ENCODE peak calls at places on chromosomes 5 and 9, in five cellular contexts. Q, O, Z, T and C are unnamed samples.

GRCh38 chr9:114484854-114485443 is 20.3 kb downstream of the WHRN start:
- DNase-seq in Z (no peak), Q (no peak), T (no peak), O (peak; percentile 90), C (peak; percentile 92)

GRCh38 chr5:76544268-76544926 is 78.8 kb downstream of the F2RL2 start:
- DNase-seq in O (peak; percentile 14), Q (no peak), Z (no peak), T (no peak), C (peak; percentile 3)

GRCh38 chr5:54867310-54867944 is 118.0 kb downstream of the ESM1 start:
- DNase-seq in T (peak; percentile 17), Z (no peak), Q (peak; percentile 57), O (peak; percentile 35), C (peak; percentile 57)

GRCh38 chr9:113963017-113963620 is 87.0 kb downstream of the ZNF618 start:
- DNase-seq in Z (peak; percentile 31), O (peak; percentile 30), T (no peak), Q (no peak), C (peak; percentile 62)

GRCh38 chr9:126164796-126165525 is 161.7 kb upstream of the MVB12B start:
- DNase-seq in T (no peak), Q (no peak), O (no peak), Z (no peak), C (no peak)

GRCh38 chr9:98191615-98192502 is 578 bp downstream of the CORO2A start:
- DNase-seq in Z (peak; percentile 27), Q (no peak), O (peak; percentile 24), T (no peak), C (peak; percentile 10)

GRCh38 chr9:5625916-5626315 is 3.0 kb upstream of the RIC1 start:
- DNase-seq in Z (no peak), T (no peak), O (no peak), Q (no peak), C (no peak)

GRCh38 chr9:81559741-81560140 is 129.6 kb downstream of the TLE1 start:
- DNase-seq in Q (no peak), T (peak; percentile 89), Z (no peak), O (peak; percentile 98), C (peak; percentile 94)

GRCh38 chr9:133003671-133004090 is 25.2 kb downstream of the GFI1B start:
- DNase-seq in Q (no peak), O (no peak), Z (no peak), T (no peak), C (no peak)

GRCh38 chr9:127738666-127739065 is 3.6 kb upstream of the TOR2A start:
- DNase-seq in T (no peak), Z (no peak), O (no peak), Q (no peak), C (no peak)

GRCh38 chr9:82957526-82958379 is 105.2 kb downstream of the RASEF start:
- DNase-seq in Z (no peak), O (no peak), Q (no peak), T (no peak), C (no peak)

GRCh38 chr9:16625831-16626230 is 244.6 kb downstream of the BNC2 start:
- DNase-seq in Q (no peak), T (no peak), Z (no peak), O (peak; percentile 47), C (peak; percentile 41)

GRCh38 chr5:68839019-68839552 is 254.7 kb upstream of the SLC30A5 start:
- DNase-seq in Z (no peak), T (no peak), Q (no peak), O (no peak), C (peak; percentile 81)

GRCh38 chr9:112268421-112268820 is 65.0 kb downstream of the PTBP3 start:
- DNase-seq in Z (no peak), Q (no peak), O (no peak), T (no peak), C (no peak)

GRCh38 chr9:100865111-100865510 is 163.4 kb upstream of the PLPPR1 start:
- DNase-seq in T (no peak), Q (no peak), O (no peak), Z (no peak), C (no peak)

GRCh38 chr9:109556061-109556460 is 58.0 kb upstream of the PTPN3 start:
- DNase-seq in Z (no peak), T (no peak), O (no peak), Q (no peak), C (peak; percentile 36)